ENCODE peak calls at places on chromosomes 12 and 14, in nine cellular contexts. J is mesothelial cell of epicardium; G is T-helper 2 cell; F is pancreas; A is anterior cingulate cortex; Q is stimulated activated effector memory CD8-positive, alpha-beta T cell treated with anti-CD3 and anti-CD28 coated beads, Interleukin-12 subunit alpha, Interleukin-12 subunit beta, amount 100 ng/mL, for 72 hours; K is stimulated activated CD8-positive, alpha-beta memory T cell treated with anti-CD3 and anti-CD28 coated beads, Interleukin-7, amount 100 ng/mL, for 4 hours; C is germinal center; T is activated T-helper 1 cell treated with Interleukin-2 at 50 U/mL for 16 hours. W is an unnamed sample.

GRCh38 chr14:53367631-53368030 is 214.5 kb upstream of the DDHD1 start:
- DNase-seq in J (no peak), G (no peak), F (no peak), A (no peak), Q (no peak), K (no peak), C (no peak), T (no peak), W (no peak)

GRCh38 chr12:20264608-20265114 is 103.7 kb upstream of the PDE3A start:
- DNase-seq in J (no peak), G (no peak), F (no peak), A (no peak), Q (no peak), K (no peak), C (no peak), T (no peak), W (no peak)

GRCh38 chr14:21455592-21455911 is 371 bp downstream of the CHD8 start:
- DNase-seq in J (no peak), G (no peak), F (no peak), A (no peak), Q (no peak), K (no peak), C (no peak), T (no peak), W (no peak)

GRCh38 chr14:98957211-98958047 is 314.6 kb downstream of the BCL11B start:
- DNase-seq in J (no peak), G (no peak), F (peak), A (no peak), Q (no peak), K (no peak), C (no peak), T (no peak), W (peak)

GRCh38 chr14:22151091-22151490 is 437.9 kb downstream of the DAD1 start:
- DNase-seq in J (no peak), G (no peak), F (no peak), A (no peak), Q (no peak), K (no peak), C (no peak), T (no peak), W (no peak)

GRCh38 chr12:78403136-78403535 is 461.4 kb upstream of the SYT1 start:
- DNase-seq in J (no peak), G (no peak), F (no peak), A (no peak), Q (no peak), K (no peak), C (no peak), T (no peak), W (peak)

GRCh38 chr12:2891240-2892053 is 756 bp downstream of the TULP3 start:
- DNase-seq in J (peak), G (no peak), F (peak), A (peak), Q (no peak), K (peak), C (peak), T (no peak), W (no peak)

GRCh38 chr12:810635-811415 is 58.4 kb downstream of the WNK1 start:
- DNase-seq in J (no peak), G (peak), F (no peak), A (no peak), Q (peak), K (no peak), C (no peak), T (no peak), W (no peak)

GRCh38 chr14:24206260-24207103 is 986 bp downstream of the TSSK4 start:
- DNase-seq in J (no peak), G (no peak), F (no peak), A (no peak), Q (no peak), K (no peak), C (no peak), T (no peak), W (no peak)

GRCh38 chr14:73809386-73809785 is 42.2 kb upstream of the PTGR2 start:
- DNase-seq in J (no peak), G (no peak), F (no peak), A (no peak), Q (no peak), K (no peak), C (no peak), T (no peak), W (no peak)

GRCh38 chr12:10395390-10395998 is 5.7 kb upstream of the KLRK1 start:
- DNase-seq in J (no peak), G (no peak), F (no peak), A (no peak), Q (no peak), K (no peak), C (no peak), T (no peak), W (peak)

GRCh38 chr12:57889541-57889989 is 43.0 kb upstream of the CTDSP2 start:
- DNase-seq in J (no peak), G (no peak), F (peak), A (peak), Q (no peak), K (no peak), C (no peak), T (no peak), W (peak)

GRCh38 chr14:69105326-69105725 is 47.6 kb downstream of the DCAF5 start:
- DNase-seq in J (no peak), G (no peak), F (no peak), A (no peak), Q (no peak), K (no peak), C (no peak), T (no peak), W (no peak)

GRCh38 chr12:70659077-70659606 is 21.9 kb upstream of the PTPRB start:
- DNase-seq in J (no peak), G (no peak), F (no peak), A (no peak), Q (no peak), K (no peak), C (no peak), T (no peak), W (no peak)

GRCh38 chr12:15899282-15899870 is 11.8 kb upstream of the DERA start:
- DNase-seq in J (no peak), G (no peak), F (no peak), A (no peak), Q (no peak), K (no peak), C (peak), T (no peak), W (no peak)

W was measured in GM04504.